ENCODE peak calls at places on chromosome 3, in seven cellular contexts. R is heart left ventricle, I is body of pancreas, L is transverse colon, K is ovary, G is adrenal gland, F is A549. M is an unnamed sample.

GRCh38 chr3:176767385-176767784 is 429.9 kb downstream of the TBL1XR1 start:
- DNase-seq in R (no peak), I (peak), L (no peak), K (no peak), G (no peak), F (no peak), M (no peak)

GRCh38 chr3:69181592-69182211 is 59.3 kb upstream of the LMOD3 start:
- DNase-seq in R (no peak), I (no peak), L (peak), K (no peak), G (peak), F (no peak), M (no peak)

GRCh38 chr3:151871639-151872468 is 1.6 kb upstream of the SUCNR1 start:
- DNase-seq in R (peak), I (peak), L (no peak), K (no peak), G (peak), F (no peak), M (peak)

GRCh38 chr3:53162672-53163458 is 1.9 kb downstream of the PRKCD start:
- DNase-seq in R (no peak), I (peak), L (peak), K (no peak), G (no peak), F (no peak), M (no peak)

GRCh38 chr3:46979958-46980497 is 562 bp downstream of the NBEAL2 start:
- DNase-seq in R (no peak), I (peak), L (peak), K (peak), G (peak), F (no peak), M (peak)

GRCh38 chr3:88188436-88188835 is 38.7 kb downstream of the C3orf38 start:
- DNase-seq in R (no peak), I (no peak), L (no peak), K (no peak), G (no peak), F (peak), M (no peak)

GRCh38 chr3:78026429-78026828 is 986.5 kb downstream of the ROBO2 start:
- DNase-seq in R (no peak), I (no peak), L (no peak), K (no peak), G (peak), F (no peak), M (no peak)

GRCh38 chr3:37556789-37557301 is 304.8 kb upstream of the CTDSPL start:
- DNase-seq in R (no peak), I (peak), L (no peak), K (no peak), G (no peak), F (no peak), M (no peak)

GRCh38 chr3:173933113-173933512 is 535.6 kb downstream of the NLGN1 start:
- DNase-seq in R (no peak), I (no peak), L (no peak), K (no peak), G (no peak), F (no peak), M (no peak)

GRCh38 chr3:52350981-52351761 is 35.1 kb downstream of the DNAH1 start:
- DNase-seq in R (no peak), I (no peak), L (no peak), K (no peak), G (no peak), F (no peak), M (no peak)

GRCh38 chr3:181976526-181976925 is 264.8 kb downstream of the SOX2 start:
- DNase-seq in R (no peak), I (no peak), L (no peak), K (no peak), G (no peak), F (no peak), M (no peak)

GRCh38 chr3:105436687-105437086 is 70.0 kb downstream of the ALCAM start:
- DNase-seq in R (no peak), I (no peak), L (no peak), K (no peak), G (no peak), F (no peak), M (no peak)

GRCh38 chr3:60579734-60580133 is 671.5 kb downstream of the FHIT start:
- DNase-seq in R (no peak), I (no peak), L (no peak), K (no peak), G (peak), F (no peak), M (peak)

GRCh38 chr3:129481783-129482332 is 41.8 kb downstream of the IFT122 start:
- DNase-seq in R (peak), I (peak), L (no peak), K (peak), G (no peak), F (no peak), M (no peak)

GRCh38 chr3:195153653-195154052 is 117.3 kb downstream of the XXYLT1 start:
- DNase-seq in R (no peak), I (no peak), L (no peak), K (no peak), G (no peak), F (no peak), M (no peak)

GRCh38 chr3:195151866-195152526 is 119.0 kb downstream of the XXYLT1 start:
- DNase-seq in R (no peak), I (no peak), L (no peak), K (no peak), G (no peak), F (no peak), M (no peak)

GRCh38 chr3:195154111-195154791 is 116.7 kb downstream of the XXYLT1 start:
- DNase-seq in R (peak), I (no peak), L (no peak), K (peak), G (no peak), F (no peak), M (no peak)

GRCh38 chr3:195151402-195151801 is 119.6 kb downstream of the XXYLT1 start:
- DNase-seq in R (no peak), I (no peak), L (no peak), K (no peak), G (no peak), F (no peak), M (no peak)

GRCh38 chr3:195153121-195153520 is 117.8 kb downstream of the XXYLT1 start:
- DNase-seq in R (peak), I (no peak), L (no peak), K (no peak), G (no peak), F (no peak), M (no peak)
- TF ChIP-seq POLR2A in R (no peak), I (no peak), L (no peak), K (no peak), G (no peak), F (no peak), M (no peak)

GRCh38 chr3:42685363-42685881 is at the start of gene KLHL40:
- DNase-seq in R (no peak), I (no peak), L (no peak), K (no peak), G (no peak), F (no peak), M (no peak)
- TF ChIP-seq POLR2A in R (no peak), I (no peak), L (no peak), K (no peak), G (no peak), F (no peak), M (no peak)

DNA sequence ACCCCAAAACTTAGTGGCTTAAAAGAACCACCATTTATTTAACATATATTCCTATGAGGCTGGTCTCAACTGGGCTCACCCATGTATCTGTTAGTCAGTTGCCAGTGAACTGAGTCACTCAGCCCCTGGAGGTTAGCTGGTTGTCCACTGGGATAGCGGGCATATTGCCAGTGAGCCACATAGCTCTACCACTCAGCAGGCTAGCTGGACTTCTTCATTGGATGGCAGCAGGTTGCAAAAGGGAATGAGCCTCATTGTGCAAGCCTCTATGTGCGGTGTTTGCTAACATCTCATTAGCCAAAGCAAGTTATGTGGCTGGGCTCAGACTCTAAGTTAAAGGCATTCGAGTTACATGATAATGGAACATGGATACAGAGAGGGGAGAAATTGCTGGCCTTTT is 8.5 kb downstream of the BTD start:
- DNase-seq in R (no peak), I (peak), L (no peak), K (peak), G (peak), F (peak), M (no peak)
- TF ChIP-seq POLR2A in R (no peak), I (no peak), L (no peak), K (no peak), G (no peak), F (no peak), M (no peak)

DNA sequence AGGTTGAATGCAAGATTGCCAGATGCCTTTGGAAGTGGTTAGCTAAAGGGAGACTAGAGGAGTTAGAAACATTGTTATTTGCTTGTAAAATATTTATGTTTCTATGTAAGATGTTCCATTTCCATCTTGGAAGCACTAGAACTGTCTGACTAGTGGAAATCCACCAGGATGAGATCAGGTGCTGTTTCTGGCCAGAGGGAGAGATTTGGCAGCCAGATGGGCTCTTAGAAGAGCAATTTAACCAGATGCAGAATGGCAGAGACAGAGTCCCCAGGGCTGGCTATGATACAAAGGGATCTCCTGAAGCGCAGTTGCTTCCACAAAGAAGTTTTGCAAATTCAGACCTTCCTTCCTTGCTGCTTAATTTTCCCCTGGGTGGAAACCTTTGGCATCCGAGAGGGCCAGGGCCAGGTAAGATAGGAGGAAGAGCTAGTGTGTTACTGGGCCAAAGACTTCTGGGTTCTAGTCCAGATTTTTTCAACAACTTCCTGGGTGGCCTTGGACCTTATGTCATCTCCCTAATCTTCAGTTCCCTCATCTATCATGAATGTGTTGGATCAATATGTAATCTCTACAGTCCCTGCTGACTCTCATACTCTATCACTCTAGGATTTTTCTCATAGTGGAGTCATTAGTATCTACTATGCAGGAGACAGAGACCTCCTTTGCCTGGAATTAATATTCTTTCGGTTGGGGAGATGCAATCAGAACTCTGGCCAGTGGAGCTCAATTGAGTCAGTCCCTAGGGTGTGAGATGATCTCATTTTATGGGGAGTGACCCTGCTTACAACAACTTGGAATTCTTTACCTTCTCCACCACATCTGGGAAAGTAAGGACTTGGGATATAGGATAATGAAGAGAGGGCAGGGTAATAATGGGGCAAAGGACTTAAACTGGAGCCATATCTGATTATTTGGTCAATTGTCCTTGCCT is 41.1 kb upstream of the NDUFB4 start:
- DNase-seq in R (no peak), I (no peak), L (no peak), K (no peak), G (no peak), F (no peak), M (no peak)
- TF ChIP-seq POLR2A in R (no peak), I (no peak), L (no peak), K (no peak), G (no peak), F (no peak), M (no peak)

GRCh38 chr3:32501785-32502088 is 915 bp downstream of the CMTM6 start:
- DNase-seq in R (no peak), I (no peak), L (no peak), K (no peak), G (no peak), F (no peak), M (no peak)

GRCh38 chr3:32502944-32503286 is 263 bp upstream of the CMTM6 start:
- DNase-seq in R (no peak), I (no peak), L (no peak), K (no peak), G (no peak), F (no peak), M (no peak)

GRCh38 chr3:32500880-32501784 is 1.5 kb downstream of the CMTM6 start:
- DNase-seq in R (no peak), I (no peak), L (no peak), K (no peak), G (peak), F (no peak), M (peak)

GRCh38 chr3:32500225-32500624 is 2.4 kb downstream of the CMTM6 start:
- DNase-seq in R (no peak), I (no peak), L (no peak), K (no peak), G (no peak), F (no peak), M (no peak)

GRCh38 chr3:32502089-32502943 is at the start of gene CMTM6:
- DNase-seq in R (peak), I (peak), L (peak), K (peak), G (peak), F (peak), M (peak)
- TF ChIP-seq POLR2A in R (peak), I (peak), L (peak), K (peak), G (peak), F (peak), M (peak)

DNA sequence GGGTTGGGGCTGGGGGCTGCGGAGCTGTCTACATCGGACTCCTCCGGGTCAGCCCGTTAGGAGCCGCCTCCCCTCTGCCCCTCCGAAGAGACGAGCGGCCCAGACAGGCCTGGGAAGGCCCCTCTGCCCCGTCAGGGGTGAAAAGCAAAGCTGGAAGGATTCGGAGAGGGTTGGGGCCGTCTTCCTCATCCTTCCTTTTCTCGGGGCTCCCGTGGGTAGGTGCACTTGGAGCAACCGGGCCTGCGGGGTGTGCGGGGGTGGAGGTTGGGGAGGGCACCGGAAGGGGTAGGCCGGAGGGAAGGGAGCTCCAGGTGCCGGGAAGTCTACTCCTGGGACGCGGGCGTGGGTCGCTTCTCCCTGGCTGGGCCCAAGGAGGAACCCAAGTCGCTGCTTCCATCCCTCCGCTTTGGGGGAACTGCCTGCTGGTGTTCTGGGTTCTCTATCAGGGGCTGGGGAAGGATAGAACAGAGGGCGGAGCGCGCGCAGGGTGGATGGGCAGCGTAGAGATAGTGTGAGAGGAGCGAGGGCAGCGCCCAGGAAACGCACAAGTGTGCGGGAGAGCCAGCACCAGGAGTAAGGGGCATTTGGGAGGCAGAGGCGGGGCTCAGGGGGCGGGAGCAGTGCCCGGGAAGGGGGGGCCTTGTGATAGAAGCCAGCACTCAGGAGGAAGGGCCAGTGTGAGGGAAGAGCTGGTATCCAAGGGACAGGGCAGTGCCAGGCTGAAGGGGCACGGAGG is 590 bp downstream of the POLR2H start:
- DNase-seq in R (peak), I (peak), L (peak), K (no peak), G (peak), F (peak), M (peak)
- TF ChIP-seq POLR2A in R (no peak), I (peak), L (peak), K (no peak), G (peak), F (peak), M (peak)

M was measured in erythroblast.